ENCODE peak calls at places on chromosomes 4 and X, in seven cellular contexts. K is dorsolateral prefrontal cortex, R is ovary, M is fibroblast of mammary gland, P is astrocyte of the cerebellum, Q is GM12865, A is ascending aorta. E is an unnamed sample.

GRCh38 chrX:4379071-4379470 is 665.6 kb upstream of the PRKX start:
- DNase-seq in K (no peak), R (no peak), M (no peak), P (no peak), Q (no peak), A (no peak), E (no peak)

GRCh38 chr4:165207016-165207430 is 338 bp upstream of the KLHL2 start:
- DNase-seq in K (no peak), R (no peak), M (peak), P (no peak), Q (peak), A (no peak), E (no peak)

GRCh38 chr4:118032691-118033090 is 1.6 kb upstream of the NDST3 start:
- DNase-seq in K (peak), R (no peak), M (peak), P (peak), Q (no peak), A (no peak), E (no peak)

GRCh38 chr4:33316578-33316977 is 2596.4 kb downstream of the PCDH7 start:
- DNase-seq in K (no peak), R (no peak), M (no peak), P (no peak), Q (no peak), A (no peak), E (no peak)

GRCh38 chrX:1390621-1391369 is 1.1 kb downstream of the SLC25A6 start:
- DNase-seq in K (peak), R (peak), M (no peak), P (no peak), Q (no peak), A (no peak), E (no peak)

GRCh38 chrX:41909068-41909467 is 14.3 kb downstream of the CASK start:
- DNase-seq in K (no peak), R (no peak), M (no peak), P (no peak), Q (peak), A (no peak), E (no peak)

GRCh38 chr4:78652282-78652876 is 100.8 kb downstream of the ANXA3 start:
- DNase-seq in K (no peak), R (no peak), M (peak), P (peak), Q (no peak), A (no peak), E (peak)

GRCh38 chr4:151403656-151404055 is 5.3 kb upstream of the FHIP1A start:
- DNase-seq in K (no peak), R (no peak), M (no peak), P (no peak), Q (no peak), A (no peak), E (no peak)

GRCh38 chr4:103802766-103803165 is 83.0 kb upstream of the TACR3 start:
- DNase-seq in K (no peak), R (no peak), M (no peak), P (no peak), Q (no peak), A (no peak), E (no peak)

GRCh38 chr4:43837171-43837570 is 611.4 kb downstream of the KCTD8 start:
- DNase-seq in K (no peak), R (no peak), M (no peak), P (peak), Q (no peak), A (no peak), E (no peak)

GRCh38 chr4:55866973-55867574 is 13.6 kb downstream of the EXOC1 start:
- DNase-seq in K (no peak), R (no peak), M (peak), P (peak), Q (peak), A (no peak), E (peak)

GRCh38 chr4:175054980-175055379 is 136.8 kb downstream of the ADAM29 start:
- DNase-seq in K (no peak), R (no peak), M (no peak), P (no peak), Q (peak), A (no peak), E (no peak)

GRCh38 chrX:49059209-49060191 is 701 bp downstream of the CCDC120 start:
- DNase-seq in K (no peak), R (no peak), M (no peak), P (no peak), Q (no peak), A (no peak), E (no peak)
- H3K4me3 ChIP-seq in K (no peak), R (no peak), M (no peak), P (no peak), Q (no peak), A (no peak), E (peak)

GRCh38 chr4:7151668-7152227 is 40.6 kb upstream of the SORCS2 start:
- DNase-seq in K (no peak), R (no peak), M (no peak), P (no peak), Q (no peak), A (no peak), E (no peak)
- TF ChIP-seq CTCF in K (no peak), R (no peak), M (no peak), P (no peak), Q (no peak), A (no peak), E (peak)

GRCh38 chrX:46840946-46841740 is 4.3 kb downstream of the RP2 start:
- DNase-seq in K (no peak), R (no peak), M (peak), P (no peak), Q (peak), A (no peak), E (peak)

GRCh38 chrX:46836701-46837542 is at the start of gene RP2:
- DNase-seq in K (peak), R (peak), M (peak), P (peak), Q (peak), A (peak), E (peak)

GRCh38 chrX:46838482-46838857 is 1.6 kb downstream of the RP2 start:
- DNase-seq in K (no peak), R (no peak), M (peak), P (no peak), Q (no peak), A (no peak), E (no peak)

GRCh38 chrX:46837543-46838481 is 969 bp downstream of the RP2 start:
- DNase-seq in K (no peak), R (no peak), M (peak), P (no peak), Q (peak), A (no peak), E (no peak)

DNA sequence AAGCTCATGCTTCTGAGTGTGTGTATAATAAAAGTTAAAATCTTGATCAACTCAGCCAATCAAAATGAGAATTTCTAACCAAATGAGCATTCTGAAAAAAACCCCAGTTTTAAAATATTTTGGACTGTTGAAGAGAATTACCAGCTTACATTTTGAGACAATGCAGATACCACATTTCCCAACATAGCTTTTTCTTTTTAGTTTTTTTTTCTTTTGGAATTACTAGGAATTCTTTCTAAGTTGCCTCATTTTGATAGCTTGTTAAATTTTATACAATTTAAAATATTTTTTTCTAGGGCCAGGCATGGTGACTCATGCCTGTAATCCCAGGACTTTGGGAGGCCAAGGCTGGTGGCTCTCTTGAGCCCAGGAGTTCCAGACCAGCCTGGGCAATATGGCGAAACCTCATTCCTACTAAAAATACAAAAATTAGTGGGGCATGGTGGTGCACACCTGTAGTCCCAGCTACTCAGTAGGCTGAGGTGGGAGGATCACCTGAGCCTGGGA is 2.2 kb downstream of the RP2 start:
- DNase-seq in K (no peak), R (no peak), M (no peak), P (no peak), Q (no peak), A (no peak), E (no peak)
- H3K4me3 ChIP-seq in K (no peak), R (no peak), M (no peak), P (no peak), Q (no peak), A (no peak), E (peak)

DNA sequence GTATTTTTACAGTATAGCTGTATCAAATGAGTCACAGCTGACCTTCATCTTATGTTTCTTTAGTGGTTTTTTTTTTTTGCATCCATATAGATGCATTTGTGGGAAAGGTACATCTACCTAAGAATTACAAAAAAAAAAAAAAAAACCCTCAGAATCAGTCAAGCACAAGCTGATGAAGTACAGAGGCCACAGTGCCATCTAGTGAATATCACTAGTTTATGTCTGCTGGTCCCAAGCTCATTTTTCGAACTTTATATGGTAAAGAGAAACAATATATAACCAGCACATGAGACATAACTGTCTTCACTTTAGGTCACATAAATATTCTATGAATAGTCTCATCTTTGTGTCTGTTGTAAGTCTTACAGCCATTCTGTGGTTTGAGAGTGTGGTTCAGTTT is 220.1 kb downstream of the DLG3 start:
- DNase-seq in K (no peak), R (no peak), M (peak), P (peak), Q (peak), A (no peak), E (no peak)
- TF ChIP-seq CTCF in K (no peak), R (no peak), M (peak), P (peak), Q (peak), A (no peak), E (peak)

GRCh38 chr4:108337923-108338322 is 169.2 kb upstream of the LEF1 start:
- DNase-seq in K (no peak), R (no peak), M (peak), P (no peak), Q (no peak), A (no peak), E (peak)

GRCh38 chr4:108345862-108346530 is 177.3 kb upstream of the LEF1 start:
- DNase-seq in K (no peak), R (no peak), M (peak), P (peak), Q (no peak), A (no peak), E (no peak)

DNA sequence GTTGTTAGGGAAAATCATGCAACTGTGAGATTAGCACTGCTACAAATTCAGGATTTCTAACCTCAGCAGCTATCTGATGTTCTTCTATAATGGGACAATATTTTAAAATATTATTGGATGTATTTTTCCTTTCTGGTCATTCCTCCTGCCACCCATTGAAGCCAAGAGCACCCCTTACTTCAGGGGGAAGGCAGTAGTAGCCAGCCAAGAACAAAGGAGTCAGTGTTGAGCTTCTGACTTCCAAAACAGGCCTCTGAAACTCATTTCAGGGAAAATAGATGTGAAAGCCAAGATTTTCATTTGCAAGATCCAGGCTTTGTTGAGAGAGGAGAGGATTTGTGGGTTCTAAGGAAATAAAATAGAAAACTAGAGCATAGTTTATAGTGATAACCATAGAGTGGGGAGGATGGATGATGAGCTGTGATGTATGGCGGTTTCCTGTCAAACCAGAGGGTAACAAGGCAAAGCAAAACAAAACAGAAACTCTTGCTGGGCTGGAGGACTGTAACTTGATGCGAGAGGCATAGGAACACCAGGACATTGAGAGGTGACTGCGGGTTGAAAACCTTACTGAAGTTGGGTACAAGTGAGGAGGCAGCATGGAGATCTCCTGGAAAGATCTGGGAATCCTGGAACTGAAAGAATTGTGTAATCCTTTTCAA is 173.7 kb upstream of the LEF1 start:
- DNase-seq in K (no peak), R (no peak), M (no peak), P (no peak), Q (peak), A (no peak), E (no peak)
- H3K4me3 ChIP-seq in K (no peak), R (no peak), M (no peak), P (no peak), Q (no peak), A (no peak), E (no peak)

GRCh38 chr4:3464911-3465697 is 2.0 kb downstream of the DOK7 start:
- DNase-seq in K (no peak), R (no peak), M (no peak), P (no peak), Q (no peak), A (no peak), E (no peak)
- TF ChIP-seq CTCF in K (no peak), R (no peak), M (no peak), P (no peak), Q (no peak), A (no peak), E (no peak)

GRCh38 chr4:132396636-132397035 is 752.5 kb upstream of the PCDH10 start:
- DNase-seq in K (no peak), R (no peak), M (no peak), P (peak), Q (no peak), A (no peak), E (peak)
- H3K4me3 ChIP-seq in K (no peak), R (no peak), M (no peak), P (no peak), Q (no peak), A (no peak), E (no peak)

E was measured in retinal pigment epithelial cell.